ENCODE peak calls at places on chromosomes 2 and 18, in four cellular contexts. N is neuronal stem cell, X is H1, S is trophoblast cell. M is an unnamed sample.

GRCh38 chr2:222876947-222877346 is 16.1 kb downstream of the ACSL3 start:
- DNase-seq in N (no peak), X (no peak), S (no peak), M (no peak)

GRCh38 chr2:200703132-200703925 is 108.4 kb upstream of the BZW1 start:
- DNase-seq in N (peak), X (no peak), S (peak), M (peak)

GRCh38 chr2:209505410-209505809 is 81.6 kb downstream of the MAP2 start:
- DNase-seq in N (no peak), X (no peak), S (no peak), M (no peak)

GRCh38 chr2:65530547-65531320 is 98.3 kb upstream of the SPRED2 start:
- DNase-seq in N (no peak), X (no peak), S (no peak), M (peak)

GRCh38 chr2:17827785-17828184 is 11.5 kb downstream of the MSGN1 start:
- DNase-seq in N (no peak), X (no peak), S (no peak), M (no peak)

GRCh38 chr18:59848002-59848401 is 51.8 kb upstream of the PMAIP1 start:
- DNase-seq in N (no peak), X (no peak), S (peak), M (no peak)

GRCh38 chr2:96321230-96322103 is 3.6 kb upstream of the ITPRIPL1 start:
- DNase-seq in N (peak), X (no peak), S (no peak), M (peak)

GRCh38 chr2:20538308-20539132 is 91.6 kb downstream of the RHOB start:
- DNase-seq in N (no peak), X (no peak), S (no peak), M (no peak)

GRCh38 chr18:45156941-45157340 is 458.3 kb upstream of the SLC14A2 start:
- DNase-seq in N (no peak), X (no peak), S (no peak), M (peak)

GRCh38 chr18:50928551-50928950 is 39.3 kb upstream of the ELAC1 start:
- DNase-seq in N (no peak), X (no peak), S (no peak), M (no peak)

GRCh38 chr2:235105821-235106359 is 154.1 kb downstream of the SH3BP4 start:
- DNase-seq in N (no peak), X (no peak), S (no peak), M (peak)

GRCh38 chr2:29130295-29130694 is 15.1 kb downstream of the CLIP4 start:
- DNase-seq in N (no peak), X (no peak), S (no peak), M (peak)

GRCh38 chr2:42840141-42840540 is 47.8 kb upstream of the HAAO start:
- DNase-seq in N (no peak), X (no peak), S (no peak), M (no peak)

GRCh38 chr2:17815466-17816184 is 635 bp upstream of the MSGN1 start:
- DNase-seq in N (no peak), X (no peak), S (no peak), M (no peak)

GRCh38 chr2:235010117-235010729 is 58.4 kb downstream of the SH3BP4 start:
- DNase-seq in N (no peak), X (no peak), S (no peak), M (no peak)

GRCh38 chr2:64823794-64824193 is 165.4 kb upstream of the SLC1A4 start:
- DNase-seq in N (no peak), X (peak), S (no peak), M (no peak)

GRCh38 chr2:206783718-206784117 is 18.3 kb downstream of the FASTKD2 start:
- DNase-seq in N (no peak), X (no peak), S (no peak), M (peak)

GRCh38 chr2:168346725-168347477 is 99.5 kb upstream of the STK39 start:
- DNase-seq in N (peak), X (peak), S (peak), M (peak)
- H2BK12ac ChIP-seq in N (no peak), X (peak), S (peak), M (peak)

DNA sequence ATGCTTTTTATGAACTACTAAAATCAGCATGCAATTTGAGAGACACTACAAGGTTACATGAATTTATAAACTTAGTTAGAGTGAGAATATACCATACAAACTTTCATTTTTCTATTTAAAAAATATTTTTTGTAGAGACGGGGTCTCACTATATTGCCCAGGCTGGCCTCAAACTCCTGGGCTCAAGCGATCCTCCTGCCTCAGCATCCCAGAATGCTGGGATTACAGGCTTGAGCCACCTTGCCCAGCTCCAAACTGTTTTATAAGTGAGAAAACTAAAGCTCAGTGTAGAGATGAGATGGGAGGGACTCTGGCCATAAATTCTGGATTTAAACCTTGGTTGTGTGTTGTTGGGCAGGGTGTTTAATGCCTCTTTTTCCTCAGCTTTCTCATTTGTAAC is 9.6 kb downstream of the CAB39 start:
- DNase-seq in N (no peak), X (no peak), S (no peak), M (no peak)
- H3K4me3 ChIP-seq in N (no peak), X (no peak), S (no peak), M (no peak)

GRCh38 chr18:34495434-34495833 is 214.7 kb upstream of the DTNA start:
- DNase-seq in N (no peak), X (no peak), S (no peak), M (no peak)
- H3K4me2 ChIP-seq in N (no peak), X (no peak), S (no peak), M (no peak)

DNA sequence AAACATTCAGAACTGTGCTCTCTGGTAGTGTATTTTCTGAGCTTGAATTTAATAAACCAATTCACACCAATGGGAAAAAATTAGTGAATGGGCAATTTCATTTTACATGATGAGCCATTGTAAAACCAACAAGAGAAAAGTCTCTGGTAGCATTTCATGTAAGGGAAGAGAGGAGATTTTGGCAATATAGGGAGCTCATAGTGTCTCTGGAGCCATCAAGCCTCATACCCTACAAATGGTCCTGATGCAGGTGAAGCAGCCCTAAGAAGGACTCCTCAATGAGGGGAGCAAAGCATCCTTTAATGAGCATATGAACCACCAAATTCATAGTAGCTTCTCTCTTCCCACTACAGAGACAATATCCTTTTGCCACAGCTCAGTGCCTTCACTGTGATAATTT is 373.0 kb downstream of the RIT2 start:
- DNase-seq in N (no peak), X (no peak), S (no peak), M (no peak)
- H2BK12ac ChIP-seq in N (no peak), X (peak), S (no peak), M (peak)

DNA sequence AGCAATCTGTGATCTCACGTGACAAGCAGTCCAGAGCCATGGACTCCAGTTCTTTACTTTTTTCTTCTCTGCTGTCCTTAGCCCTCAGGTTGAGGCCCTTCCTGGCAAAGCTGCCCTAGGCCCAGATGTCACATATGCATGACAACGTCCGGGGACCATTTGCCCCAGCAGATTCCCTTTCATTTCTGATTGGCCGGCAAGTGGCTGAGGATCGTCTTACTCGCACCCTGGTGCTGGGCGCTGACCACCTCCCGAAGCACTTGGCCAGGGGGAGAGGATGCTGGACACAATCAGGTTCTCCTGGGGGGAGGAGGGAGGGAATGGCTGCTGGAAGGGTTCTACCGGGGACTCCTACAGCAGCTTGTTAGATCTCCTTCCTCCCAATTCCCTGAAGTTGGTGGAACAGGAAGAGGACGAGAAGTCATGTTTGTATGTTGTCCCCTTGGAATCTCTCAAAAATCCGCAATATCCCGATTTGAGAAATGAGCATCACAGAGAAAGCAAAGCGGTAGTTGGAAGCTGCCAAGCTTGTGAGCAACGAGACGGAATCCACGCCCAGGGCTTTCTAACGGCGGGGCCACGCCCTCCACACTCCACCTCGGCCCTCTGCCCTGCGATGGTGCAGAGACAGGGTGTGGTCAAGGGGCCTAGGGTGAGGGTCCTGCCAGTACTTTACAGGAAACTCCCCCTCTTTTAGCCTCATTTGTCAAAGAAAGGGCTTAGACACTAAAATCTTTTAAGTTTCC is 61.8 kb upstream of the YWHAQ start:
- DNase-seq in N (no peak), X (no peak), S (no peak), M (no peak)
- H3K4me3 ChIP-seq in N (no peak), X (no peak), S (no peak), M (peak)

DNA sequence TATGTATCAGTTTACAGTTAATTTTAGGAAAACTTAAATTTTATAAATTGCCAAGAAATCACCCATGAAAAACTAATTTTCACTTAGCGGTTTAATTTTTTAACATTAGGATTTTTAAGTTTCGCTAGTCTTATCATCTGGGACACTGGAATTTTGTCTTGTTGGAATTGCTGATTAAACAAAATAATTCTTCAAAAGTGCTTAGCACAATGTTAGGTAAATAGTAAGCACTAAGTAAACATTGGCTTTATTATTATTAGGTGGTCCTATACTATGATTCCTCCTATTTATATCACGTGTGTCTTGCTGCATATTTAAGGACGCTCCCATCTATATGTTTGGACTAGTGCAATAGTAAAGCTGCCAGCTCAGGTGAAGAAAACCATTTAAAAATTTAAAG is 54.6 kb upstream of the MAP4K3 start:
- DNase-seq in N (no peak), X (no peak), S (no peak), M (no peak)
- H3K4me2 ChIP-seq in N (no peak), X (no peak), S (no peak), M (no peak)

DNA sequence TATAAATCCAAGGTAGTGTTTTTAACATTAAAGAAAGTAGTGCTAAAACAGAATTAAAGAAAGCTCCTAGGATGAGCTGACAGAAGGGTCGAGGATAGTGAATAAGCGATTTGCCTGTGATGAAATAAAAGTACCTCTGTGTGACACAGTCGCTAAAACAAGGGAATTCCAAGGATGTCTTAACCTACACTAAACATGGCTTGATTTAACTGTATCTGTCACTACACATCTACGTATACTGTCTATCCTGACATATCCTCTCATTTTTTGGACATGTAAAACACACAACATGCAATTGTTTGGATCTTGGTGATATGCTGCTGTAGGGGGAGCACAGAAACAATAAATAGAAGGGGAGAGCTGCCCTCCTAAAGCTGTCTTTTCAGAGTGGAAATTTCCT is 580.8 kb upstream of the SLC8A1 start:
- DNase-seq in N (no peak), X (no peak), S (no peak), M (no peak)
- H2BK12ac ChIP-seq in N (no peak), X (no peak), S (no peak), M (no peak)

M was measured in mesenchymal stem cell.